ENCODE peak calls at places on chromosome 15, in six cellular contexts. A is neuronal stem cell, X is Panc1, C is right atrium auricular region, N is endothelial cell of umbilical vein, O is thoracic aorta. L is an unnamed sample.

GRCh38 chr15:48861813-48862431 is 16.0 kb upstream of the EID1 start:
- DNase-seq in A (peak; percentile 56), X (no peak), C (no peak), N (peak; percentile 58), O (no peak), L (no peak)

GRCh38 chr15:101019351-101019750 is 100.2 kb downstream of the LRRK1 start:
- DNase-seq in A (no peak), X (no peak), C (peak; percentile 32), N (no peak), O (no peak), L (no peak)

GRCh38 chr15:83205725-83206324 is 1.8 kb downstream of the HDGFL3 start:
- DNase-seq in A (no peak), X (no peak), C (no peak), N (peak; percentile 97), O (no peak), L (no peak)

GRCh38 chr15:70436428-70436827 is 326.9 kb downstream of the UACA start:
- DNase-seq in A (no peak), X (no peak), C (no peak), N (no peak), O (no peak), L (no peak)

GRCh38 chr15:78082106-78082742 is 4.7 kb upstream of the TBC1D2B start:
- DNase-seq in A (no peak), X (no peak), C (no peak), N (no peak), O (no peak), L (no peak)

GRCh38 chr15:45200799-45201556 is 13.2 kb upstream of the SHF start:
- DNase-seq in A (peak; percentile 82), X (peak; percentile 88), C (peak; percentile 87), N (peak; percentile 81), O (peak; percentile 45), L (peak; percentile 59)

GRCh38 chr15:55247766-55248427 is 41.7 kb downstream of the RAB27A start:
- DNase-seq in A (no peak), X (no peak), C (no peak), N (no peak), O (no peak), L (no peak)

GRCh38 chr15:54840999-54841398 is 355.7 kb downstream of the RSL24D1 start:
- DNase-seq in A (no peak), X (no peak), C (no peak), N (no peak), O (no peak), L (no peak)

GRCh38 chr15:45205192-45205591 is 17.4 kb upstream of the SHF start:
- DNase-seq in A (peak; percentile 63), X (peak; percentile 69), C (no peak), N (peak; percentile 33), O (no peak), L (peak; percentile 21)

GRCh38 chr15:95175914-95176658 is 944.7 kb downstream of the MCTP2 start:
- DNase-seq in A (no peak), X (no peak), C (no peak), N (peak; percentile 94), O (no peak), L (no peak)

GRCh38 chr15:33639968-33640367 is 328.3 kb upstream of the CHRM5 start:
- DNase-seq in A (no peak), X (no peak), C (no peak), N (no peak), O (no peak), L (no peak)

GRCh38 chr15:75731248-75732100 is 18.8 kb upstream of the CSPG4 start:
- DNase-seq in A (no peak), X (no peak), C (no peak), N (no peak), O (no peak), L (no peak)

DNA sequence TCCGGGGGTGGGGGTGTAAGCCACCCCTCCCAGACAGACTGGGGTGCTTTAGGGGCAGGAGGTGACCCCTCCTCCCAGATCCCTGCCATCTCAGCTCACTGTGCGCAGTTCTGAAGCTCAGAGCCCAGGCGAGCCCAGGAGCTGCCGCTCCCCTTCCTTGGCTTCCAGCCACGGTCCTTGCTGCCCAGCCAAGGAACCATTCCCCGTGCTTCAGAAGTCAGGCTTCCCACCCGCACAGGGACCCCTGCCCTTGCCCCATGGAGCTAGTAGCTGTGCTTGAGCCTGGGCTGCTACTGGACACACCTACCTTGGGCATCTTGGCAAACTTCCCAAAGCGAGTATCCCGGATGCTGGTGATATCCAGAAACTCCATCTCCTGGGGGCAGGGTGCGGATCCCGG is 4.8 kb downstream of the PLCB2 start:
- DNase-seq in A (no peak), X (no peak), C (no peak), N (no peak), O (no peak), L (no peak)
- H3K4me3 ChIP-seq in A (no peak overlapping the region), X (no peak overlapping the region), C (no peak overlapping the region), N (no peak overlapping the region), O (no peak overlapping the region), L (no peak overlapping the region)

DNA sequence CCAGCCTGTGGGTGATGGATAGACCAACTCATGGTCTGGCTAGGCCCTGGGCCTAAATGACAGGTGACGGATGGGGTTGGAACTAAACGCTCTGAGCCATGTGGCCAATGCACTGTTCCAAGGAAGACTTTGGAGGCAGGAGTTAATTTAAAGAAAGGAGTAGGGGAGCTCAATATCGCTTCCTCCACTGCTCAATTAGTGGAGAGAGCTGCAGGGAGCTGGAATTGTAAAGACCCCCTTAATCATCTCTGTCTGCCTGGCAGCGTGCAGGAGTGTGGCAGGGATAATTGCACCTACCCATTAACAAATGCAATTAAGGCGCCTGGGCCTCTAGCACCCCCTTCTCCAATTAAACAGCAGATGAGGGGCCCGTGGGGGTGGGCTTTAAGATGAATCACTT is 61.7 kb upstream of the GLCE start:
- DNase-seq in A (no peak), X (no peak), C (no peak), N (no peak), O (no peak), L (no peak)
- H3K27me3 ChIP-seq in A (peaks cover 9% of the 10 kb centered on the region), X (peaks cover 7% of the 10 kb centered on the region), C (no peaks in the 10 kb centered on the region), N (no peaks in the 10 kb centered on the region), O (no peaks in the 10 kb centered on the region), L (peaks cover 43% of the 10 kb centered on the region)

GRCh38 chr15:62849316-62850129 is 193.0 kb upstream of the TPM1 start:
- DNase-seq in A (no peak), X (no peak), C (no peak), N (no peak), O (no peak), L (no peak)
- H3K27ac ChIP-seq in A (no peak overlapping the region), X (peak overlapping the region; percentile 67), C (no peak overlapping the region), N (peak overlapping the region; percentile 14), O (no peak overlapping the region), L (no peak overlapping the region)

DNA sequence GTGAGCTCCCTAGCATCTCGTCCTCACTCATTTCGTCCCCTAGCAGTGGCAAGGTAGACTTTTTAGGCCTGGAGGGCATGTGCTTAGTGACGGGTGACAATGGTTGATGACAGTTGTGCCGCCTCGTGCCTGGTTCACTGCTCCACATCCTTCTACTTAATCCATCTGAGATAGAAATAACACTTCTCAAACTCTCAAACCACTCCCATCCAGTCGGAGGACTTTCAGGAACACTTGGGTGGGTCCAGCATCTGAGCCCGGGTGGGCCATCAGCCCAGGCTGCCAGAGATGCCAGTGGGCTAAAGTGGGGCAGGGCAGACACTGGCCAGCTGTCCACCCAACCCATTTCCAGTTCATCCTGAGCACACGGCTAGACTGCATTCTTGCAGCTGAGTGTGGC is 79.7 kb upstream of the SMAD3 start:
- DNase-seq in A (no peak), X (no peak), C (no peak), N (no peak), O (no peak), L (no peak)
- H3K4me3 ChIP-seq in A (peak overlapping the region; percentile 18), X (no peak overlapping the region), C (no peak overlapping the region), N (no peak overlapping the region), O (no peak overlapping the region), L (no peak overlapping the region)

GRCh38 chr15:80531388-80532184 is 127.4 kb downstream of the ARNT2 start:
- DNase-seq in A (no peak), X (no peak), C (no peak), N (no peak), O (no peak), L (no peak)
- H3K27me3 ChIP-seq in A (no peaks in the 10 kb centered on the region), X (peaks cover 5% of the 10 kb centered on the region), C (no peaks in the 10 kb centered on the region), N (no peaks in the 10 kb centered on the region), O (no peaks in the 10 kb centered on the region), L (no peaks in the 10 kb centered on the region)

GRCh38 chr15:35141743-35142356 is 56.8 kb upstream of the NANOGP8 start:
- DNase-seq in A (no peak), X (no peak), C (no peak), N (no peak), O (no peak), L (peak; percentile 86)
- H3K27ac ChIP-seq in A (no peak overlapping the region), X (no peak overlapping the region), C (no peak overlapping the region), N (no peak overlapping the region), O (no peak overlapping the region), L (peak overlapping the region; percentile 40)

DNA sequence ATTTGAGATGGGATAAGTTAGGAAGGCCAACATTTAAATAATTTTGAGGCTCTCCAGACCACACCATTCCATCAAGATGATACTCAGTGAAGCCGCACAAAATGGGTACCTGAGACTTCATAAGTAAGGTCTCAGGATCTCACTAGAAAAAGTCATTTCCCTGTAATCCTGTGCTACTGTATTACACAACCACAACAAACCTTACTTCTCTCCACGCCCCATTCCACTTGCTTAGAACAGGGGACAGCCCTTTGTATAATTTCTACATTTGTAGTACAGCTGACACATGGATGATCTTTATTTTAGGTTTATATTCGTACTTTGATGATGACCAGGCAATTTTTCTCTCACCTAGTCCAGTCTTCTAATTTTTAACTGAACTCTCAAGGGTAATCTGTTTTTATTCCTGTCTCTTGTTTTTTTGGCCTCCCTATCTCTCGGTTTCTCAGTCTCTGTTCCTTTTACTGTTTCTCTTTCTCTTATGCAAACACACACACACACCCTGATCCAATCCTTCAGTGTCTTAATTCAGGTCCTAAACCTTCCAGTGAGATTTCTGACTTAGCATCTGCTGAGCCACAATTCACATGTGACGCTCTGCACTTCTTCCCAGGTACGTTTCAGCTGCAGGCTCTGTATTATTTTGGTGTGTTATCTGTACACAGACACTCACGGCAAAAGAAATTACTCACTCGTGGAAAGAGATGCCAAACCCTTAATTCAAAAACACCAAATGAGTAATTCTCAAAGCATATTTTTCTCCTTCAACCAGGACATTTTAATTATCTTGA is 223.2 kb upstream of the THBS1 start:
- DNase-seq in A (no peak), X (no peak), C (no peak), N (no peak), O (no peak), L (no peak)
- H3K4me3 ChIP-seq in A (no peak overlapping the region), X (no peak overlapping the region), C (no peak overlapping the region), N (no peak overlapping the region), O (no peak overlapping the region), L (no peak overlapping the region)

DNA sequence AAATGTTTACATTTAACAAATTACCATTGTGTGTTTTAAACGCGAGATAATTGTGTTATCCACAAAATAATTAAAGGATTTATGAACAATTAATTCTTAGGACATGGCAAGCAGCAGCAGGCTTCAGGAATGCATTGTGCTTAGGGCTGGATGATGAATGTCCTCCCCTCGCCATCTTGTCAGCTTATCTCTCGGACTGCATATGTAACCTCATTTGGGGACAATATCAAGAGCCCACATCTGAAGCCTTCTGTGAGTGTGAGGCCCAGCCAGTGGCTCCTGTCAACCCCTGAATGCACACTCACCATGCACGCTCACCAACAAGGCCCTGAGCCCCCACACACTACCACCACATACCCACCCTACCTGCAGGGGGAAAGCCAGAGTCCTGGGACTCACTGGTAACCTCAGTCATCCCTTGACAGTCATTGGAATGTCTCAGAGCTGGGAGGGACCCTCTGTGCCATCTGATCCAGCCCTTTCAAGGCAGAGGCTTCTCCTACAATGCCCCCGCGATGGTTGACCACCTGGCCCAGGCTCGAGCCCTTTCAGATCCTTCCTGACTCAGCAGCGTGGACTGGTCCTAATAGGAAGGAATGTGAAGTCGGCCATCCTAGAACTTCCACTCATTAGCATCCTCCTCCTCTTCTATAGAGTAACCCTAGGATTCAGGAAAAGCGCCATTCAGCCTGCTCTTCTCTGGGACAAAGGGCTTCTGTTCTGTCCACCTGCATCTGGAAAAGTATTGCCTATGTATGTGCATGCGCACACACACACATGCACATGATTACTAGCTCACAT is 38.2 kb downstream of the MRPL46 start:
- DNase-seq in A (no peak), X (no peak), C (no peak), N (no peak), O (no peak), L (no peak)
- H3K27me3 ChIP-seq in A (no peaks in the 10 kb centered on the region), X (peaks cover 7% of the 10 kb centered on the region), C (no peaks in the 10 kb centered on the region), N (no peaks in the 10 kb centered on the region), O (no peaks in the 10 kb centered on the region), L (peaks cover 19% of the 10 kb centered on the region)